ENCODE peak calls at places on chromosomes 11 and 22, in five cellular contexts. Q, Y, E, R and B are unnamed samples.

GRCh38 chr22:33104192-33104591 is 46.0 kb upstream of the SYN3 start:
- DNase-seq in Q (no peak), Y (no peak), E (no peak), R (no peak), B (no peak)

GRCh38 chr11:84430661-84431060 is 1144.5 kb upstream of the CCDC90B start:
- DNase-seq in Q (no peak), Y (no peak), E (no peak), R (no peak), B (no peak)

GRCh38 chr11:15724611-15725010 is 609.9 kb downstream of the INSC start:
- DNase-seq in Q (no peak), Y (no peak), E (no peak), R (no peak), B (no peak)

GRCh38 chr11:119157088-119157487 is 8.2 kb downstream of the ABCG4 start:
- DNase-seq in Q (no peak), Y (no peak), E (no peak), R (no peak), B (peak; percentile 29)

GRCh38 chr11:32006799-32007388 is 84.0 kb upstream of the RCN1 start:
- DNase-seq in Q (no peak), Y (peak; percentile 23), E (no peak), R (no peak), B (peak; percentile 32)

GRCh38 chr22:27175444-27175843 is 518.1 kb downstream of the MIAT start:
- DNase-seq in Q (no peak), Y (no peak), E (no peak), R (no peak), B (no peak)

GRCh38 chr11:66479741-66480115 is 506 bp upstream of the DPP3 start:
- DNase-seq in Q (no peak), Y (no peak), E (no peak), R (no peak), B (no peak)

GRCh38 chr11:12806113-12806512 is 131.9 kb downstream of the TEAD1 start:
- DNase-seq in Q (no peak), Y (no peak), E (no peak), R (no peak), B (no peak)

GRCh38 chr22:28799834-28800307 is 498 bp downstream of the XBP1 start:
- DNase-seq in Q (peak; percentile 79), Y (no peak), E (peak; percentile 75), R (peak; percentile 68), B (peak; percentile 65)

DNA sequence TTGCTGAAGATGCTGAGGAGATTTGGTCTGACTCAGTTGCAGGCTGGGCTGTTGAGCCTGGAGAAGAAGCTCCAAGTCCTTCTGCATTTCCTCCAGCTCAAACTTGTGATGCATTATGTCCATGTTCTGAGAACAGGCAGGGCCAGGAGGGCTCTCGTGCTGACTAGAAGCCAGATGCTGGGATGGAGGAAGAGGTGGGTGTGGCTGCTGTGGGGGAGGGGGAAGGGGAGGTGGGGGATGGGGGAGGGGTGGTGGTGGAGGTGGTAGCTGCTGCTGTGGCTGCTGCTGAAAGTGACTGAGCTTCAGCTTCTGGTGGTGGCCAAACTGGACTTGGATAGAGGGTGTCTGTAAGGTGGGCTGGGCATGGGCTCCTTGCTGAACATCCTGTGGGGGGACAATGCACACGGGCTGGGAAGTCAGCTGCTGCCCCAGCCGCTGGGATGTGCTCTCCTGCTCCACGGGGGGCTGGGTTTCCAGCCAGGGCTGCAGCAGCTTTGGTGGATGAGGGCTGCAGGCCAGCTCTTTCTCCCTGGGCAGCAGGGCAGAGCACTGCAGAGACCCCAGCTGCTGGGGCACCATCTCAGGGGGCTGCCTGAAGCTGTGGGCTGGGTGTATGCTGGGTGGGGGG is 42.0 kb downstream of the TRIM66 start:
- DNase-seq in Q (no peak), Y (no peak), E (no peak), R (no peak), B (no peak)
- TF ChIP-seq POLR2A in Q (no peak), Y (no peak), E (no peak), R (no peak), B (no peak)

GRCh38 chr11:933936-934335 is 8.3 kb downstream of the AP2A2 start:
- DNase-seq in Q (no peak), Y (no peak), E (no peak), R (no peak), B (no peak)
- TF ChIP-seq POLR2A in Q (no peak), Y (no peak), E (no peak), R (no peak), B (no peak)

DNA sequence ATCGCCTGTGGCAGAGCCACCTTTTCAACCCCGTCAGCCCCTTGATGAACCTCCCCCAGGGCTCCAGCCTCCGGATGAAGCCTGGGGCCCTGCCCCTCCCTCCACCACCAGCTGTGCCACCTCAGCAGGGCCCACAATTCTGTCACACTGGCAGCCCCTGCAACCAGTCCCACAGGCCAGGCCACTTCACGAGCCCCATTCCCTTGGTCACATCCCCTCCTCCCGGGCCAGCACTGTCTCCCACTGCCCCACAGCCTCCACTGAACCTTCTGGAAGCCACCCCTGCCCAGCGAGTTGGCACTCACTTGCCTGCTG is 19.9 kb downstream of the OSBPL5 start:
- DNase-seq in Q (no peak), Y (no peak), E (no peak), R (no peak), B (no peak)
- TF ChIP-seq POLR2A in Q (no peak), Y (no peak), E (no peak), R (no peak), B (no peak)

GRCh38 chr11:110296226-110297081 is at the start of gene RDX:
- DNase-seq in Q (peak; percentile 80), Y (peak; percentile 89), E (peak; percentile 85), R (peak; percentile 83), B (peak; percentile 82)
- TF ChIP-seq POLR2A in Q (peak; percentile 65), Y (peak; percentile 54), E (peak; percentile 54), R (peak; percentile 58), B (peak; percentile 50)

GRCh38 chr22:20160041-20160440 is 9.2 kb upstream of the CCDC188 start:
- DNase-seq in Q (no peak), Y (no peak), E (no peak), R (no peak), B (no peak)
- TF ChIP-seq POLR2A in Q (no peak), Y (no peak), E (no peak), R (no peak), B (no peak)

GRCh38 chr22:40416267-40416570 is 45.8 kb downstream of the SGSM3 start:
- DNase-seq in Q (no peak), Y (no peak), E (no peak), R (no peak), B (no peak)
- TF ChIP-seq POLR2A in Q (no peak), Y (no peak), E (no peak), R (no peak), B (no peak)

GRCh38 chr22:30575859-30576258 is 1.4 kb upstream of the GAL3ST1 start:
- DNase-seq in Q (no peak), Y (no peak), E (no peak), R (no peak), B (no peak)
- TF ChIP-seq POLR2A in Q (no peak), Y (no peak), E (no peak), R (no peak), B (no peak)

GRCh38 chr22:46287873-46288751 is 8.6 kb upstream of the GTSE1 start:
- DNase-seq in Q (no peak), Y (peak; percentile 94), E (peak; percentile 38), R (peak; percentile 46), B (no peak)
- TF ChIP-seq POLR2A in Q (no peak), Y (peak; percentile 93), E (no peak), R (no peak), B (peak; percentile 3)

DNA sequence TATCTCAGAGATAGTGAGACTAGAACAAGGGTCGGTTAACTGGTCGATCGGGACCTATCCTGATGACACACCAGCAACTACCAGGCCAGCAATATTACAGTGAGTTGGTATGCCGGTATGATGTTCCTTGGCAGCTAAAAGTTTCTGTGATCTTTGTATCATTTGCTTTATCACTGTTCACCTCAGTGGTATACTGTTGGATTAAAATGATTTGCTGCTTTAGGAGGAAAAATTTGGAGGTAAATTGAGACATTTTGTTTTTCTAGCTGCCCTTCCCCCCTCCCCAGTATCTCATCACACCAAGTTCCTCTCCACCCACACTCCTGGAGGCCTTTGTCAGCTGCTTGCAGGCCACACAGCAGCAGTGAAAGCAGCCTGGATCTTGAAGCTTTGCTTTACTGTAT is 6.9 kb upstream of the SIDT2 start:
- DNase-seq in Q (no peak), Y (no peak), E (no peak), R (peak; percentile 15), B (peak; percentile 60)
- TF ChIP-seq POLR2A in Q (no peak), Y (no peak), E (no peak), R (no peak), B (no peak)